ENCODE peak calls at places on chromosomes 6 and 20, in six cellular contexts. One of them, this sample, is unnamed.
A peak's percentile ranks its signal among the peaks of the same experiment; 100 is the strongest.

GRCh38 chr6:154164397-154164796 is 125.4 kb downstream of the OPRM1 start:
- DNase-seq in spleen: no peak
- DNase-seq in neural crest cell: no peak
- DNase-seq in stomach: no peak
- DNase-seq in left ventricle myocardium inferior: no peak
- DNase-seq in AG09309: peak; percentile 74
- DNase-seq in this sample: peak; percentile 88

GRCh38 chr6:166757226-166758135 is 130.4 kb upstream of the RPS6KA2 start:
- DNase-seq in spleen: no peak
- DNase-seq in neural crest cell: no peak
- DNase-seq in stomach: no peak
- DNase-seq in left ventricle myocardium inferior: no peak
- DNase-seq in AG09309: no peak
- DNase-seq in this sample: peak; percentile 15

GRCh38 chr20:50389437-50389807 is 120.8 kb upstream of the PTPN1 start:
- DNase-seq in spleen: no peak
- DNase-seq in neural crest cell: no peak
- DNase-seq in stomach: peak; percentile 86
- DNase-seq in left ventricle myocardium inferior: peak; percentile 47
- DNase-seq in AG09309: no peak
- DNase-seq in this sample: no peak

GRCh38 chr6:132651062-132651461 is 7.9 kb downstream of the TAAR1 start:
- DNase-seq in spleen: no peak
- DNase-seq in neural crest cell: no peak
- DNase-seq in stomach: no peak
- DNase-seq in left ventricle myocardium inferior: no peak
- DNase-seq in AG09309: no peak
- DNase-seq in this sample: no peak

GRCh38 chr6:16316741-16317251 is 78.4 kb downstream of the GMPR start:
- DNase-seq in spleen: no peak
- DNase-seq in neural crest cell: no peak
- DNase-seq in stomach: no peak
- DNase-seq in left ventricle myocardium inferior: no peak
- DNase-seq in AG09309: no peak
- DNase-seq in this sample: no peak

GRCh38 chr20:61731363-61732181 is 334.1 kb downstream of the TAF4 start:
- DNase-seq in spleen: peak; percentile 57
- DNase-seq in neural crest cell: no peak
- DNase-seq in stomach: no peak
- DNase-seq in left ventricle myocardium inferior: no peak
- DNase-seq in AG09309: peak; percentile 10
- DNase-seq in this sample: no peak

GRCh38 chr20:49534314-49534713 is 33.6 kb downstream of the PTGIS start:
- DNase-seq in spleen: no peak
- DNase-seq in neural crest cell: peak; percentile 79
- DNase-seq in stomach: peak; percentile 55
- DNase-seq in left ventricle myocardium inferior: no peak
- DNase-seq in AG09309: no peak
- DNase-seq in this sample: peak; percentile 42

GRCh38 chr20:59790388-59790787 is 143.0 kb downstream of the SYCP2 start:
- DNase-seq in spleen: no peak
- DNase-seq in neural crest cell: no peak
- DNase-seq in stomach: no peak
- DNase-seq in left ventricle myocardium inferior: no peak
- DNase-seq in AG09309: no peak
- DNase-seq in this sample: no peak

GRCh38 chr6:43575772-43576551 is at the start of the genes POLH and XPO5:
- DNase-seq in spleen: peak; percentile 98
- DNase-seq in neural crest cell: peak; percentile 82
- DNase-seq in stomach: peak; percentile 95
- DNase-seq in left ventricle myocardium inferior: peak; percentile 93
- DNase-seq in AG09309: peak; percentile 56
- DNase-seq in this sample: peak; percentile 92

GRCh38 chr6:153023977-153024376 is 21.5 kb upstream of the MTRF1L start:
- DNase-seq in spleen: no peak
- DNase-seq in neural crest cell: no peak
- DNase-seq in stomach: no peak
- DNase-seq in left ventricle myocardium inferior: no peak
- DNase-seq in AG09309: no peak
- DNase-seq in this sample: no peak

GRCh38 chr6:143368426-143368825 is 82.1 kb downstream of the ADAT2 start:
- DNase-seq in spleen: no peak
- DNase-seq in neural crest cell: no peak
- DNase-seq in stomach: no peak
- DNase-seq in left ventricle myocardium inferior: no peak
- DNase-seq in AG09309: no peak
- DNase-seq in this sample: peak; percentile 22

GRCh38 chr6:69973138-69973537 is 106.8 kb downstream of the COL19A1 start:
- DNase-seq in spleen: no peak
- DNase-seq in neural crest cell: no peak
- DNase-seq in stomach: no peak
- DNase-seq in left ventricle myocardium inferior: no peak
- DNase-seq in AG09309: no peak
- DNase-seq in this sample: no peak

GRCh38 chr6:17687136-17687535 is 19.6 kb downstream of the NUP153 start:
- DNase-seq in spleen: no peak
- DNase-seq in neural crest cell: no peak
- DNase-seq in stomach: no peak
- DNase-seq in left ventricle myocardium inferior: no peak
- DNase-seq in AG09309: no peak
- DNase-seq in this sample: no peak

GRCh38 chr6:168791916-168792315 is 350.9 kb downstream of the SMOC2 start:
- DNase-seq in spleen: no peak
- DNase-seq in neural crest cell: no peak
- DNase-seq in stomach: no peak
- DNase-seq in left ventricle myocardium inferior: no peak
- DNase-seq in AG09309: no peak
- DNase-seq in this sample: no peak

GRCh38 chr6:159414711-159415110 is 245.5 kb downstream of the FNDC1 start:
- DNase-seq in spleen: no peak
- DNase-seq in neural crest cell: no peak
- DNase-seq in stomach: no peak
- DNase-seq in left ventricle myocardium inferior: no peak
- DNase-seq in AG09309: no peak
- DNase-seq in this sample: no peak

GRCh38 chr20:61117725-61118124 is 134.3 kb upstream of the CDH4 start:
- DNase-seq in spleen: no peak
- DNase-seq in neural crest cell: no peak
- DNase-seq in stomach: no peak
- DNase-seq in left ventricle myocardium inferior: no peak
- DNase-seq in AG09309: peak; percentile 27
- DNase-seq in this sample: no peak

GRCh38 chr6:71294121-71294523 is 5.5 kb downstream of the OGFRL1 start:
- DNase-seq in spleen: no peak
- DNase-seq in neural crest cell: no peak
- DNase-seq in stomach: no peak
- DNase-seq in left ventricle myocardium inferior: no peak
- DNase-seq in AG09309: peak; percentile 94
- DNase-seq in this sample: peak; percentile 73

GRCh38 chr6:1379026-1379809 is 10.2 kb upstream of the FOXF2 start:
- DNase-seq in spleen: peak; percentile 77
- DNase-seq in neural crest cell: no peak
- DNase-seq in stomach: no peak
- DNase-seq in left ventricle myocardium inferior: no peak
- DNase-seq in AG09309: no peak
- DNase-seq in this sample: no peak

GRCh38 chr6:18186033-18186432 is 30.8 kb downstream of the KDM1B start:
- DNase-seq in spleen: no peak
- DNase-seq in neural crest cell: no peak
- DNase-seq in stomach: no peak
- DNase-seq in left ventricle myocardium inferior: no peak
- DNase-seq in AG09309: no peak
- DNase-seq in this sample: no peak

GRCh38 chr6:104614394-104614793 is 245.3 kb downstream of the HACE1 start:
- DNase-seq in spleen: no peak
- DNase-seq in neural crest cell: no peak
- DNase-seq in stomach: no peak
- DNase-seq in left ventricle myocardium inferior: no peak
- DNase-seq in AG09309: no peak
- DNase-seq in this sample: no peak

GRCh38 chr20:875115-875514 is 41.0 kb downstream of the ANGPT4 start:
- DNase-seq in spleen: no peak
- DNase-seq in neural crest cell: no peak
- DNase-seq in stomach: no peak
- DNase-seq in left ventricle myocardium inferior: no peak
- DNase-seq in AG09309: no peak
- DNase-seq in this sample: no peak

GRCh38 chr6:101776919-101777350 is 383.4 kb downstream of the GRIK2 start:
- DNase-seq in spleen: no peak
- DNase-seq in neural crest cell: no peak
- DNase-seq in stomach: no peak
- DNase-seq in left ventricle myocardium inferior: no peak
- DNase-seq in AG09309: no peak
- DNase-seq in this sample: no peak

GRCh38 chr6:40509716-40510260 is 77.4 kb downstream of the LRFN2 start:
- DNase-seq in spleen: no peak
- DNase-seq in neural crest cell: no peak
- DNase-seq in stomach: no peak
- DNase-seq in left ventricle myocardium inferior: no peak
- DNase-seq in AG09309: no peak
- DNase-seq in this sample: no peak

GRCh38 chr6:166677941-166678340 is 50.9 kb upstream of the RPS6KA2 start:
- DNase-seq in spleen: no peak
- DNase-seq in neural crest cell: no peak
- DNase-seq in stomach: no peak
- DNase-seq in left ventricle myocardium inferior: no peak
- DNase-seq in AG09309: no peak
- DNase-seq in this sample: no peak

GRCh38 chr6:106591111-106591825 is 38.0 kb downstream of the RTN4IP1 start:
- DNase-seq in spleen: no peak
- DNase-seq in neural crest cell: no peak
- DNase-seq in stomach: no peak
- DNase-seq in left ventricle myocardium inferior: no peak
- DNase-seq in AG09309: peak; percentile 76
- DNase-seq in this sample: peak; percentile 55

GRCh38 chr6:18260448-18261106 is 3.8 kb downstream of the DEK start:
- DNase-seq in spleen: no peak
- DNase-seq in neural crest cell: no peak
- DNase-seq in stomach: no peak
- DNase-seq in left ventricle myocardium inferior: no peak
- DNase-seq in AG09309: no peak
- DNase-seq in this sample: no peak

GRCh38 chr6:108027594-108027993 is 46.9 kb downstream of the OSTM1 start:
- DNase-seq in spleen: no peak
- DNase-seq in neural crest cell: no peak
- DNase-seq in stomach: peak; percentile 30
- DNase-seq in left ventricle myocardium inferior: no peak
- DNase-seq in AG09309: no peak
- DNase-seq in this sample: no peak
- TF ChIP-seq CTCF in spleen: no peak
- TF ChIP-seq CTCF in neural crest cell: no peak
- TF ChIP-seq CTCF in stomach: no peak
- TF ChIP-seq CTCF in left ventricle myocardium inferior: no peak
- TF ChIP-seq CTCF in AG09309: no peak
- TF ChIP-seq CTCF in this sample: no peak

DNA sequence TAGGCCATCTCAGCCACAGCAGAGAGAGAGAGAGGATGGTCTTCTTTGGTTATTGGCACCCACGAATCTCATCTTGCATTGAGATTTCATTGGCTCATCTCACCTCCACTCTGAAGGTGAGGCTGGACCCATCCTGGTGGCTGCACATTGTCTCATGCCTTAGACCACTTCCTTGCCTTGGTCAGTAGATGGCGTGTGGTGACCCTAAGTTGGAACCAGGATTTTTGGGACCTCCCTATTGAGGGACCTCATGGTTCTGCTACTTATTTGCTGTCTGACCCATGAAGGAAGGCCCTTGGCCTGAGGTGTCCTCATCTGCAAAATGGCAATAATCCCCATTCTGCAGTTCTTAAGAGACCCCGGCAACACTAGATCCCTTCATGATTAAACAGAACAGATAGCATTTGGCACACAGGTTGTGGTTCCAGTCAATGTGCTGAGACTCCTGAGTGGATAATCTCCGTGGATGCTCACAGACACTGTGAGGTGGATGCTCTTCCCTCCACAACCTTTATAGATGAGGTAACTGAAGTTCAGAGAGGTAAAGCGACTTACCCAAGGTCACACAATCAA is 21.5 kb upstream of the AAR2 start:
- DNase-seq in spleen: peak; percentile 47
- DNase-seq in neural crest cell: no peak
- DNase-seq in stomach: no peak
- DNase-seq in left ventricle myocardium inferior: no peak
- DNase-seq in AG09309: no peak
- DNase-seq in this sample: peak; percentile 38
- TF ChIP-seq CTCF in spleen: peak; percentile 43
- TF ChIP-seq CTCF in neural crest cell: peak; percentile 65
- TF ChIP-seq CTCF in stomach: no peak
- TF ChIP-seq CTCF in left ventricle myocardium inferior: peak; percentile 68
- TF ChIP-seq CTCF in AG09309: peak; percentile 67
- TF ChIP-seq CTCF in this sample: peak; percentile 71

GRCh38 chr6:33935439-33936080 is 131.8 kb upstream of the MLN start:
- DNase-seq in spleen: peak; percentile 51
- DNase-seq in neural crest cell: no peak
- DNase-seq in stomach: no peak
- DNase-seq in left ventricle myocardium inferior: no peak
- DNase-seq in AG09309: no peak
- DNase-seq in this sample: no peak

GRCh38 chr6:33931799-33932198 is 128.0 kb upstream of the MLN start:
- DNase-seq in spleen: peak; percentile 37
- DNase-seq in neural crest cell: no peak
- DNase-seq in stomach: no peak
- DNase-seq in left ventricle myocardium inferior: no peak
- DNase-seq in AG09309: no peak
- DNase-seq in this sample: no peak

GRCh38 chr6:33934726-33935270 is 131.0 kb upstream of the MLN start:
- DNase-seq in spleen: peak; percentile 47
- DNase-seq in neural crest cell: no peak
- DNase-seq in stomach: no peak
- DNase-seq in left ventricle myocardium inferior: no peak
- DNase-seq in AG09309: no peak
- DNase-seq in this sample: no peak

GRCh38 chr6:33929575-33930288 is 125.9 kb upstream of the MLN start:
- DNase-seq in spleen: no peak
- DNase-seq in neural crest cell: no peak
- DNase-seq in stomach: no peak
- DNase-seq in left ventricle myocardium inferior: peak; percentile 39
- DNase-seq in AG09309: no peak
- DNase-seq in this sample: no peak

DNA sequence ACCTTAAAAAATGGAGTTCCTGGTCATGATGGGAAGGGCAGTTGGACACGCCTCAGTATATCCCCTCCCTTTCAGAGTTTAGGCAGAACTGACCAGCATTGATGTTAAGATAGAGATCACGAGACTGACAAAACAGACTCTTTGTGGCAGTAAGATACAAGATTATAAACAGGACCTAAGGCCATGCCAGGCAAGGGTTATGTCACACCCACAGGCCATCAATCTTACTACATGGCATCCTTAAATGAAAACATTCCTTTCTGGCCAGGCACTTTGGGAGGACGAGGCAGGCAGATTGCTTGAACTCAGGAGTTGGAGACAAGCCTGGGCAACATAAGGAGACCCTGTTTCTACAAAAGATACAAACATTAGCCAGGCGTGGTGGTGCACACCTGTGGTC is 129.3 kb upstream of the MLN start:
- DNase-seq in spleen: no peak
- DNase-seq in neural crest cell: no peak
- DNase-seq in stomach: no peak
- DNase-seq in left ventricle myocardium inferior: no peak
- DNase-seq in AG09309: no peak
- DNase-seq in this sample: no peak
- TF ChIP-seq CTCF in spleen: no peak
- TF ChIP-seq CTCF in neural crest cell: no peak
- TF ChIP-seq CTCF in stomach: no peak
- TF ChIP-seq CTCF in left ventricle myocardium inferior: no peak
- TF ChIP-seq CTCF in AG09309: no peak
- TF ChIP-seq CTCF in this sample: no peak

GRCh38 chr20:7704021-7704420 is 236.2 kb downstream of the HAO1 start:
- DNase-seq in spleen: no peak
- DNase-seq in neural crest cell: no peak
- DNase-seq in stomach: no peak
- DNase-seq in left ventricle myocardium inferior: no peak
- DNase-seq in AG09309: no peak
- DNase-seq in this sample: no peak
- TF ChIP-seq CTCF in spleen: no peak
- TF ChIP-seq CTCF in neural crest cell: no peak
- TF ChIP-seq CTCF in stomach: no peak
- TF ChIP-seq CTCF in left ventricle myocardium inferior: no peak
- TF ChIP-seq CTCF in AG09309: no peak
- TF ChIP-seq CTCF in this sample: no peak